ENCODE peak calls at places on chromosomes 11 and 22, in eight cellular contexts. A, K, B, D, F, H, T and E are unnamed samples.

GRCh38 chr11:121643530-121644512 is 191.1 kb upstream of the SORL1-AS1 start:
- DNase-seq in A (no peak), K (peak), F (no peak), B (no peak), D (no peak), T (no peak), H (no peak), E (no peak)

GRCh38 chr11:123560001-123560400 is 94.4 kb downstream of the SCN3B start:
- DNase-seq in H (no peak), K (peak), F (peak), T (no peak), B (peak), D (peak), A (peak), E (peak)

GRCh38 chr11:17256512-17256911 is 20.0 kb upstream of the NUCB2 start:
- DNase-seq in B (no peak), D (peak), T (no peak), F (no peak), A (no peak), K (no peak), H (no peak), E (no peak)

GRCh38 chr11:114397349-114397982 is 2.8 kb downstream of the C11orf71 start:
- DNase-seq in B (no peak), F (no peak), T (no peak), D (no peak), K (no peak), A (no peak), H (no peak), E (no peak)

GRCh38 chr11:111402411-111402810 is 23.3 kb upstream of the POU2AF1 start:
- DNase-seq in H (no peak), D (no peak), T (no peak), B (no peak), F (no peak), K (no peak), A (no peak), E (no peak)

GRCh38 chr11:111733009-111733408 is 33.2 kb downstream of the PPP2R1B start:
- DNase-seq in D (peak), H (no peak), K (no peak), T (peak), B (no peak), A (no peak), F (peak), E (peak)

GRCh38 chr11:75237050-75237449 is 3.5 kb upstream of the TPBGL start:
- DNase-seq in D (no peak), K (no peak), F (peak), B (no peak), A (no peak), T (no peak), H (no peak), E (no peak)

GRCh38 chr22:24968066-24968561 is 15.6 kb downstream of the KIAA1671 start:
- DNase-seq in B (no peak), H (no peak), A (no peak), K (peak), F (no peak), D (no peak), T (peak), E (no peak)

GRCh38 chr22:23833017-23833795 is 5.6 kb downstream of the DERL3 start:
- DNase-seq in T (no peak), A (no peak), D (no peak), F (peak), K (no peak), H (no peak), B (no peak), E (no peak)

GRCh38 chr22:46072981-46073682 is 77.2 kb upstream of the PPARA start:
- DNase-seq in T (no peak), F (peak), B (no peak), K (no peak), D (no peak), A (peak), H (no peak), E (peak)

GRCh38 chr11:72972541-72973128 is 158.4 kb downstream of the ATG16L2 start:
- DNase-seq in H (no peak), F (no peak), A (no peak), K (no peak), B (no peak), T (no peak), D (peak), E (no peak)

GRCh38 chr11:83661491-83662350 is 375.6 kb upstream of the CCDC90B start:
- DNase-seq in T (no peak), A (no peak), H (no peak), K (no peak), B (no peak), D (no peak), F (no peak), E (peak)

GRCh38 chr11:28463826-28464225 is 355.6 kb downstream of the METTL15 start:
- DNase-seq in F (no peak), T (no peak), A (no peak), D (no peak), K (no peak), H (no peak), B (no peak), E (no peak)

GRCh38 chr11:57406337-57406904 is 16.0 kb upstream of the PRG2 start:
- DNase-seq in B (no peak), F (no peak), D (peak), A (no peak), K (no peak), H (peak), T (peak), E (no peak)